ENCODE peak calls at places on chromosomes 7 and 10, in ten cellular contexts. One of them, this sample, is unnamed.

GRCh38 chr10:101061814-101062230 is at the start of gene KAZALD1:
- DNase-seq in neural progenitor cell: no peak
- DNase-seq in fibroblast of pulmonary artery: no peak
- DNase-seq in right lobe of liver: no peak
- DNase-seq in CD4-positive, alpha-beta memory T cell: no peak
- DNase-seq in aorta: no peak
- DNase-seq in prostate gland: no peak
- DNase-seq in fibroblast of the aortic adventitia: no peak
- DNase-seq in left ventricle myocardium inferior: no peak
- DNase-seq in cardiac muscle cell: no peak
- DNase-seq in this sample: no peak

GRCh38 chr10:15744217-15744865 is 24.6 kb upstream of the ITGA8 start:
- DNase-seq in aorta: peak
- DNase-seq in CD4-positive, alpha-beta memory T cell: peak
- DNase-seq in left ventricle myocardium inferior: no peak
- DNase-seq in prostate gland: no peak
- DNase-seq in fibroblast of the aortic adventitia: peak
- DNase-seq in cardiac muscle cell: peak
- DNase-seq in neural progenitor cell: peak
- DNase-seq in right lobe of liver: peak
- DNase-seq in fibroblast of pulmonary artery: peak
- DNase-seq in this sample: peak

GRCh38 chr7:100170111-100170897 is 1.9 kb upstream of the GAL3ST4 start:
- DNase-seq in fibroblast of pulmonary artery: no peak
- DNase-seq in right lobe of liver: no peak
- DNase-seq in neural progenitor cell: no peak
- DNase-seq in aorta: no peak
- DNase-seq in cardiac muscle cell: no peak
- DNase-seq in CD4-positive, alpha-beta memory T cell: no peak
- DNase-seq in left ventricle myocardium inferior: no peak
- DNase-seq in prostate gland: no peak
- DNase-seq in fibroblast of the aortic adventitia: no peak
- DNase-seq in this sample: no peak

GRCh38 chr7:12090757-12091134 is 120.3 kb upstream of the TMEM106B start:
- DNase-seq in right lobe of liver: no peak
- DNase-seq in fibroblast of the aortic adventitia: peak
- DNase-seq in prostate gland: no peak
- DNase-seq in aorta: no peak
- DNase-seq in cardiac muscle cell: peak
- DNase-seq in neural progenitor cell: no peak
- DNase-seq in fibroblast of pulmonary artery: no peak
- DNase-seq in CD4-positive, alpha-beta memory T cell: no peak
- DNase-seq in left ventricle myocardium inferior: no peak
- DNase-seq in this sample: no peak

GRCh38 chr10:78502208-78502943 is 468.7 kb downstream of the RPS24 start:
- DNase-seq in fibroblast of the aortic adventitia: peak
- DNase-seq in cardiac muscle cell: peak
- DNase-seq in left ventricle myocardium inferior: no peak
- DNase-seq in neural progenitor cell: no peak
- DNase-seq in prostate gland: no peak
- DNase-seq in right lobe of liver: no peak
- DNase-seq in fibroblast of pulmonary artery: peak
- DNase-seq in aorta: no peak
- DNase-seq in CD4-positive, alpha-beta memory T cell: no peak
- DNase-seq in this sample: no peak

GRCh38 chr10:112230325-112230988 is 46.9 kb upstream of the GPAM start:
- DNase-seq in neural progenitor cell: no peak
- DNase-seq in prostate gland: no peak
- DNase-seq in cardiac muscle cell: no peak
- DNase-seq in left ventricle myocardium inferior: no peak
- DNase-seq in fibroblast of pulmonary artery: peak
- DNase-seq in fibroblast of the aortic adventitia: peak
- DNase-seq in right lobe of liver: no peak
- DNase-seq in CD4-positive, alpha-beta memory T cell: no peak
- DNase-seq in aorta: no peak
- DNase-seq in this sample: no peak

GRCh38 chr10:121088524-121088923 is 237.4 kb downstream of the WDR11 start:
- DNase-seq in fibroblast of the aortic adventitia: no peak
- DNase-seq in prostate gland: no peak
- DNase-seq in cardiac muscle cell: peak
- DNase-seq in left ventricle myocardium inferior: no peak
- DNase-seq in aorta: no peak
- DNase-seq in fibroblast of pulmonary artery: no peak
- DNase-seq in neural progenitor cell: peak
- DNase-seq in CD4-positive, alpha-beta memory T cell: no peak
- DNase-seq in right lobe of liver: no peak
- DNase-seq in this sample: no peak

GRCh38 chr10:126133906-126134703 is 237.7 kb downstream of the FANK1 start:
- DNase-seq in left ventricle myocardium inferior: no peak
- DNase-seq in right lobe of liver: no peak
- DNase-seq in cardiac muscle cell: peak
- DNase-seq in aorta: no peak
- DNase-seq in fibroblast of pulmonary artery: peak
- DNase-seq in CD4-positive, alpha-beta memory T cell: no peak
- DNase-seq in fibroblast of the aortic adventitia: peak
- DNase-seq in neural progenitor cell: no peak
- DNase-seq in prostate gland: no peak
- DNase-seq in this sample: no peak

GRCh38 chr10:132591166-132591971 is 53.8 kb downstream of the INPP5A start:
- DNase-seq in aorta: peak
- DNase-seq in neural progenitor cell: no peak
- DNase-seq in fibroblast of the aortic adventitia: peak
- DNase-seq in left ventricle myocardium inferior: peak
- DNase-seq in fibroblast of pulmonary artery: peak
- DNase-seq in CD4-positive, alpha-beta memory T cell: no peak
- DNase-seq in prostate gland: peak
- DNase-seq in cardiac muscle cell: peak
- DNase-seq in right lobe of liver: peak
- DNase-seq in this sample: no peak

GRCh38 chr7:100101016-100101862 is at the start of the genes AP4M1 and MCM7:
- DNase-seq in right lobe of liver: peak
- DNase-seq in aorta: peak
- DNase-seq in prostate gland: peak
- DNase-seq in left ventricle myocardium inferior: peak
- DNase-seq in fibroblast of the aortic adventitia: peak
- DNase-seq in cardiac muscle cell: peak
- DNase-seq in CD4-positive, alpha-beta memory T cell: peak
- DNase-seq in neural progenitor cell: peak
- DNase-seq in fibroblast of pulmonary artery: peak
- DNase-seq in this sample: peak

GRCh38 chr7:24764972-24765744 is 7.9 kb upstream of the GSDME start:
- DNase-seq in fibroblast of the aortic adventitia: no peak
- DNase-seq in right lobe of liver: no peak
- DNase-seq in left ventricle myocardium inferior: no peak
- DNase-seq in aorta: no peak
- DNase-seq in CD4-positive, alpha-beta memory T cell: no peak
- DNase-seq in fibroblast of pulmonary artery: no peak
- DNase-seq in prostate gland: no peak
- DNase-seq in neural progenitor cell: no peak
- DNase-seq in cardiac muscle cell: peak
- DNase-seq in this sample: no peak

GRCh38 chr10:122507661-122508060 is 46.3 kb downstream of the HTRA1 start:
- DNase-seq in CD4-positive, alpha-beta memory T cell: no peak
- DNase-seq in prostate gland: no peak
- DNase-seq in fibroblast of the aortic adventitia: peak
- DNase-seq in cardiac muscle cell: peak
- DNase-seq in neural progenitor cell: no peak
- DNase-seq in fibroblast of pulmonary artery: peak
- DNase-seq in right lobe of liver: no peak
- DNase-seq in aorta: peak
- DNase-seq in left ventricle myocardium inferior: no peak
- DNase-seq in this sample: no peak

GRCh38 chr10:47458466-47459154 is 25.3 kb downstream of the ANXA8 start:
- DNase-seq in CD4-positive, alpha-beta memory T cell: no peak
- DNase-seq in left ventricle myocardium inferior: no peak
- DNase-seq in aorta: no peak
- DNase-seq in fibroblast of pulmonary artery: peak
- DNase-seq in cardiac muscle cell: peak
- DNase-seq in neural progenitor cell: no peak
- DNase-seq in fibroblast of the aortic adventitia: peak
- DNase-seq in prostate gland: no peak
- DNase-seq in right lobe of liver: no peak
- DNase-seq in this sample: no peak

GRCh38 chr7:129612112-129613015 is 844 bp downstream of the NRF1 start:
- DNase-seq in right lobe of liver: peak
- DNase-seq in fibroblast of the aortic adventitia: peak
- DNase-seq in neural progenitor cell: peak
- DNase-seq in fibroblast of pulmonary artery: peak
- DNase-seq in prostate gland: peak
- DNase-seq in left ventricle myocardium inferior: peak
- DNase-seq in CD4-positive, alpha-beta memory T cell: peak
- DNase-seq in aorta: peak
- DNase-seq in cardiac muscle cell: peak
- DNase-seq in this sample: peak

GRCh38 chr10:80272793-80273522 is 16.5 kb downstream of the MAT1A start:
- DNase-seq in aorta: no peak
- DNase-seq in prostate gland: no peak
- DNase-seq in right lobe of liver: peak
- DNase-seq in cardiac muscle cell: no peak
- DNase-seq in neural progenitor cell: no peak
- DNase-seq in fibroblast of the aortic adventitia: peak
- DNase-seq in left ventricle myocardium inferior: no peak
- DNase-seq in fibroblast of pulmonary artery: peak
- DNase-seq in CD4-positive, alpha-beta memory T cell: no peak
- DNase-seq in this sample: no peak

GRCh38 chr7:142328551-142328950 is 70.7 kb upstream of the PRSS58 start:
- DNase-seq in prostate gland: no peak
- DNase-seq in left ventricle myocardium inferior: no peak
- DNase-seq in aorta: no peak
- DNase-seq in fibroblast of the aortic adventitia: no peak
- DNase-seq in cardiac muscle cell: no peak
- DNase-seq in CD4-positive, alpha-beta memory T cell: no peak
- DNase-seq in right lobe of liver: no peak
- DNase-seq in neural progenitor cell: no peak
- DNase-seq in fibroblast of pulmonary artery: no peak
- DNase-seq in this sample: no peak
- H3K4me3 ChIP-seq in prostate gland: no peak
- H3K4me3 ChIP-seq in left ventricle myocardium inferior: no peak
- H3K4me3 ChIP-seq in aorta: no peak
- H3K4me3 ChIP-seq in fibroblast of the aortic adventitia: no peak
- H3K4me3 ChIP-seq in cardiac muscle cell: no peak
- H3K4me3 ChIP-seq in CD4-positive, alpha-beta memory T cell: no peak
- H3K4me3 ChIP-seq in right lobe of liver: no peak
- H3K4me3 ChIP-seq in neural progenitor cell: no peak
- H3K4me3 ChIP-seq in fibroblast of pulmonary artery: no peak
- H3K4me3 ChIP-seq in this sample: no peak

GRCh38 chr10:69375307-69376151 is 41.2 kb downstream of the TACR2 start:
- DNase-seq in fibroblast of the aortic adventitia: peak
- DNase-seq in right lobe of liver: no peak
- DNase-seq in CD4-positive, alpha-beta memory T cell: no peak
- DNase-seq in fibroblast of pulmonary artery: peak
- DNase-seq in neural progenitor cell: peak
- DNase-seq in cardiac muscle cell: peak
- DNase-seq in aorta: peak
- DNase-seq in prostate gland: peak
- DNase-seq in left ventricle myocardium inferior: no peak
- DNase-seq in this sample: no peak
- H3K4me3 ChIP-seq in fibroblast of the aortic adventitia: no peak
- H3K4me3 ChIP-seq in right lobe of liver: no peak
- H3K4me3 ChIP-seq in CD4-positive, alpha-beta memory T cell: no peak
- H3K4me3 ChIP-seq in fibroblast of pulmonary artery: no peak
- H3K4me3 ChIP-seq in neural progenitor cell: no peak
- H3K4me3 ChIP-seq in cardiac muscle cell: no peak
- H3K4me3 ChIP-seq in aorta: no peak
- H3K4me3 ChIP-seq in prostate gland: no peak
- H3K4me3 ChIP-seq in left ventricle myocardium inferior: peak
- H3K4me3 ChIP-seq in this sample: no peak

GRCh38 chr7:21884496-21884895 is 61.2 kb downstream of the CDCA7L start:
- DNase-seq in fibroblast of the aortic adventitia: no peak
- DNase-seq in right lobe of liver: no peak
- DNase-seq in aorta: no peak
- DNase-seq in cardiac muscle cell: no peak
- DNase-seq in left ventricle myocardium inferior: no peak
- DNase-seq in CD4-positive, alpha-beta memory T cell: no peak
- DNase-seq in prostate gland: no peak
- DNase-seq in fibroblast of pulmonary artery: no peak
- DNase-seq in neural progenitor cell: no peak
- DNase-seq in this sample: no peak

GRCh38 chr7:21887353-21887752 is 58.3 kb downstream of the CDCA7L start:
- DNase-seq in fibroblast of pulmonary artery: no peak
- DNase-seq in left ventricle myocardium inferior: no peak
- DNase-seq in prostate gland: no peak
- DNase-seq in cardiac muscle cell: no peak
- DNase-seq in aorta: no peak
- DNase-seq in CD4-positive, alpha-beta memory T cell: no peak
- DNase-seq in neural progenitor cell: no peak
- DNase-seq in right lobe of liver: no peak
- DNase-seq in fibroblast of the aortic adventitia: no peak
- DNase-seq in this sample: no peak

GRCh38 chr7:21887779-21888178 is 57.9 kb downstream of the CDCA7L start:
- DNase-seq in fibroblast of pulmonary artery: no peak
- DNase-seq in CD4-positive, alpha-beta memory T cell: no peak
- DNase-seq in cardiac muscle cell: no peak
- DNase-seq in aorta: no peak
- DNase-seq in right lobe of liver: no peak
- DNase-seq in fibroblast of the aortic adventitia: no peak
- DNase-seq in neural progenitor cell: no peak
- DNase-seq in left ventricle myocardium inferior: no peak
- DNase-seq in prostate gland: no peak
- DNase-seq in this sample: no peak

GRCh38 chr7:21883069-21883468 is 62.6 kb downstream of the CDCA7L start:
- DNase-seq in fibroblast of pulmonary artery: no peak
- DNase-seq in cardiac muscle cell: no peak
- DNase-seq in prostate gland: no peak
- DNase-seq in right lobe of liver: no peak
- DNase-seq in left ventricle myocardium inferior: no peak
- DNase-seq in aorta: no peak
- DNase-seq in fibroblast of the aortic adventitia: no peak
- DNase-seq in neural progenitor cell: no peak
- DNase-seq in CD4-positive, alpha-beta memory T cell: no peak
- DNase-seq in this sample: no peak

DNA sequence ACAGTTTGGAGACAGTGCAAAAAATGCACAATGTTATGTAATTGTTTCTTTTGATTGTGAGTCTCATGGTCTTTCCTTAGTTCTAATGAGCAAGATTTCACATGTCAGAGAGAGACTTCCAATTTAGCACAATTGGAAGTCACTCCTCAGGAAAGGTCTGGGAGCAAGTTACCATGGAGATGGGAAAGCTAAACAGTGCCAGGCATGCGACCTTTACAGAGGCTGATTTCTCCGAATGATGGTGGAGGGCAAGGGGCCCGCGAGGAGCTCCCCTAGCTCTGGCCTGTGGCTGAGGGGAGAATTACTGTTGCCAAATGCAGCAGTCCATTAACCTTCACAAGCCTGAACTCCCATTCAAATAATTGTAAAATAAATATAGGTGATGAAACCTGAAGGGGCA is 59.3 kb downstream of the CDCA7L start:
- DNase-seq in neural progenitor cell: peak
- DNase-seq in prostate gland: no peak
- DNase-seq in cardiac muscle cell: no peak
- DNase-seq in CD4-positive, alpha-beta memory T cell: no peak
- DNase-seq in aorta: no peak
- DNase-seq in left ventricle myocardium inferior: no peak
- DNase-seq in fibroblast of the aortic adventitia: no peak
- DNase-seq in right lobe of liver: no peak
- DNase-seq in fibroblast of pulmonary artery: no peak
- DNase-seq in this sample: no peak
- H3K4me3 ChIP-seq in neural progenitor cell: no peak
- H3K4me3 ChIP-seq in prostate gland: no peak
- H3K4me3 ChIP-seq in cardiac muscle cell: no peak
- H3K4me3 ChIP-seq in CD4-positive, alpha-beta memory T cell: no peak
- H3K4me3 ChIP-seq in aorta: no peak
- H3K4me3 ChIP-seq in left ventricle myocardium inferior: no peak
- H3K4me3 ChIP-seq in fibroblast of the aortic adventitia: no peak
- H3K4me3 ChIP-seq in right lobe of liver: no peak
- H3K4me3 ChIP-seq in fibroblast of pulmonary artery: no peak
- H3K4me3 ChIP-seq in this sample: no peak

GRCh38 chr7:35802649-35803048 is 1.8 kb downstream of the SEPTIN7 start:
- DNase-seq in right lobe of liver: no peak
- DNase-seq in cardiac muscle cell: no peak
- DNase-seq in fibroblast of pulmonary artery: no peak
- DNase-seq in fibroblast of the aortic adventitia: no peak
- DNase-seq in neural progenitor cell: peak
- DNase-seq in aorta: no peak
- DNase-seq in CD4-positive, alpha-beta memory T cell: peak
- DNase-seq in left ventricle myocardium inferior: no peak
- DNase-seq in prostate gland: no peak
- DNase-seq in this sample: no peak
- H3K4me3 ChIP-seq in right lobe of liver: no peak
- H3K4me3 ChIP-seq in cardiac muscle cell: peak
- H3K4me3 ChIP-seq in fibroblast of pulmonary artery: peak
- H3K4me3 ChIP-seq in fibroblast of the aortic adventitia: peak
- H3K4me3 ChIP-seq in neural progenitor cell: peak
- H3K4me3 ChIP-seq in aorta: peak
- H3K4me3 ChIP-seq in CD4-positive, alpha-beta memory T cell: peak
- H3K4me3 ChIP-seq in left ventricle myocardium inferior: peak
- H3K4me3 ChIP-seq in prostate gland: peak
- H3K4me3 ChIP-seq in this sample: no peak

This sample was measured in lung.